ENCODE peak calls at places on chromosomes 6 and 20, in six cellular contexts. T is IMR-90, W is trophoblast cell, C is mesenchymal stem cell, L is H1, P is mesendoderm. M is an unnamed sample.

GRCh38 chr6:116876635-116877611 is at the start of gene RFX6:
- DNase-seq in W (peak; percentile 4), C (no peak), P (peak; percentile 19), L (peak; percentile 80), T (no peak), M (no peak)

GRCh38 chr6:659716-660581 is 3.0 kb upstream of the HUS1B start:
- DNase-seq in L (peak; percentile 63), T (no peak), W (no peak), C (no peak), P (peak; percentile 92), M (no peak)

GRCh38 chr20:32610897-32611218 is 25.7 kb upstream of the NOL4L start:
- DNase-seq in P (no peak), T (no peak), L (no peak), W (no peak), C (no peak), M (no peak)

GRCh38 chr6:22271044-22271443 is 25.8 kb downstream of the PRL start:
- DNase-seq in P (no peak), C (no peak), W (no peak), T (peak; percentile 23), L (no peak), M (no peak)

GRCh38 chr6:98836962-98837944 is 2.9 kb downstream of the POU3F2 start:
- DNase-seq in W (no peak), T (no peak), P (no peak), C (no peak), L (no peak), M (peak; percentile 23)

GRCh38 chr20:51029963-51030930 is 7.3 kb upstream of the KCNG1 start:
- DNase-seq in P (no peak), C (peak; percentile 32), L (no peak), T (no peak), W (no peak), M (no peak)

GRCh38 chr6:14216931-14217684 is 99.5 kb downstream of the CD83 start:
- DNase-seq in P (no peak), W (no peak), L (no peak), T (peak; percentile 98), C (no peak), M (no peak)

GRCh38 chr6:106860940-106861339 is 113.6 kb downstream of the CD24 start:
- DNase-seq in T (no peak), C (no peak), L (no peak), P (peak; percentile 37), W (no peak), M (no peak)

GRCh38 chr20:10502098-10502526 is 67.0 kb downstream of the SLX4IP start:
- DNase-seq in W (no peak), T (no peak), P (no peak), C (no peak), L (no peak), M (no peak)

GRCh38 chr20:61333484-61334108 is 81.5 kb downstream of the CDH4 start:
- DNase-seq in L (no peak), T (no peak), P (no peak), W (no peak), C (no peak), M (no peak)

GRCh38 chr6:37517411-37517812 is 17.7 kb upstream of the CCDC167 start:
- DNase-seq in P (no peak), T (no peak), C (no peak), W (no peak), L (no peak), M (no peak)

GRCh38 chr6:54244430-54244829 is 63.8 kb upstream of the TINAG start:
- DNase-seq in L (no peak), T (peak; percentile 24), C (peak; percentile 26), W (peak; percentile 52), P (peak; percentile 22), M (no peak)

GRCh38 chr6:5435449-5435848 is 174.1 kb downstream of the FARS2 start:
- DNase-seq in T (peak; percentile 86), L (no peak), C (peak; percentile 54), W (peak; percentile 3), P (no peak), M (no peak)

GRCh38 chr6:132974122-132974521 is 159.8 kb downstream of the RPS12 start:
- DNase-seq in P (no peak), W (no peak), T (no peak), L (no peak), C (no peak), M (no peak)

GRCh38 chr20:57579898-57580447 is 19.1 kb downstream of the PCK1 start:
- DNase-seq in C (no peak), P (no peak), T (no peak), L (no peak), W (peak; percentile 51), M (no peak)

GRCh38 chr6:2877057-2877882 is 25.8 kb downstream of the SERPINB9 start:
- DNase-seq in W (peak; percentile 66), C (peak; percentile 76), T (peak; percentile 57), L (no peak), P (peak; percentile 65), M (no peak)

GRCh38 chr20:44501448-44501847 is 20.4 kb downstream of the SERINC3 start:
- DNase-seq in W (peak; percentile 85), P (no peak), T (peak; percentile 91), C (peak; percentile 55), L (no peak), M (no peak)

GRCh38 chr6:51951924-51952323 is 135.5 kb downstream of the PKHD1 start:
- DNase-seq in P (no peak), W (no peak), T (no peak), C (no peak), L (no peak), M (no peak)

DNA sequence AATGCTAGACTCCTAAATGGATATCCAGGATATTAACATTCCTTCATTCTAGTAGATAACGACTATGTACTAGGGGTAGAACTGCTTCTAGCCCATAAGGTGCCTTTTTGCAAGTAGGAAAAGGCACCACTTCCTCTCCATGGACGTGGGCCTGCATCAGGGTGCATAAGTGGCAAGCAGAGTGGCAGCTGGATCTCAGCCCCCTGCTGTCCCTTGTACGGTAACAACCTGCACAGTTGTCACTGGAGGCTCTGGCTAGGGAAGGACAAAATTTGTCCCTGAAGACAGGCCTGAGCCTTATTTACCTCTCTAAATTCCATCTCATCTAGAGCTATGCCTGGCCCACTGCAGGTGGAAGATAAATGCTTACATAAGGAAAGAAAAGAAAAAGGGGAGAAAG is 42.5 kb upstream of the SAYSD1 start:
- DNase-seq in W (no peak), T (no peak), C (no peak), L (no peak), P (no peak), M (no peak)
- H3K9ac ChIP-seq in W (no peak overlapping the region), T (no peak overlapping the region), C (no peak overlapping the region), L (no peak overlapping the region), P (no peak overlapping the region), M (no peak overlapping the region)

DNA sequence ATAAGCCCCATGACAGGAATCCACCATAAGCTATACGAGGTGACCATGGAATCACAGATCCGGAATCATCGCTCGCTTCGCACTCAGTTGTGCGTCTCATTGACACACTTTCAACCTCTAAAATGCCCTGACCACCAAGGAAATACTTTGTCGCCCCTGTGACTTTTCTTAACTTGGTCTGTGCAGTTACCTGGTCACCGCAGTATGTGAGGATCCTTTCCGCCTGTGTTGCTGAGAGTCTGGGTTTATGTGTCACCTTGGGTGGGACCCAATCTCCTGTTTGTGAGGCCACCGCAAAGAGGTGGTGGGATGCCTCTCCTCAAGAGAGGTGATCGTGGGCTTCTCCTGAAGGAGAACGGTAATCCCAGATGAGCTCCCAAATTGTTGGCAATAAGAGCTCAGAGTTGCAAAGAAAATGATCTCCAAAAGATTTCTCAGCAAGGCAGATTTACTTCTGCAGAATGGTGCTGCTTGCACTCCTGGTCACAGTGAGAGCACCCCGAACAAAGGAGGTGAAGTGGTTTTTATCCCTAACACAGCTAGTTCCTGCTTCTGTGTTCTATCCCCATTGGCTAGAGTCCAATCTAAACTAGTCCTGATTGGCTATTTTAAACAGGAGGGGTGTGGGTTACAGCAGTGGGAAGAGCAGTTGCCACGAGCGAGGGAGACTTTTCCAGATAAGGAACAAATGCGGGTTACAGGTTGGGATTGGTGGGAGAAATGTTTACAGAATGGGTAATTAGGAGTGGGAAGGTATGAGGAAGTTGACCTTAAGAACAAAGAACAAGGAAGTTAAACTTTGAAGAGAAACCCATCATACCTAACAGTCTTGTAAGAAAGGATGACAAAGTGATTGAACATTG is 9.1 kb upstream of the ZNFX1 start:
- DNase-seq in L (no peak), T (peak; percentile 36), W (peak; percentile 63), C (peak; percentile 37), P (peak; percentile 84), M (no peak)
- H3K4me3 ChIP-seq in L (peak overlapping the region; percentile 10), T (no peak overlapping the region), W (no peak overlapping the region), C (peak overlapping the region; percentile 61), P (peak overlapping the region; percentile 7), M (no peak overlapping the region)

GRCh38 chr6:170233304-170234205 is 57.3 kb downstream of the DLL1 start:
- DNase-seq in C (no peak), P (no peak), L (no peak), T (no peak), W (no peak), M (no peak)

GRCh38 chr6:170230520-170231390 is 60.1 kb downstream of the DLL1 start:
- DNase-seq in W (no peak), C (no peak), T (no peak), P (no peak), L (no peak), M (no peak)

GRCh38 chr6:170231496-170232185 is 59.2 kb downstream of the DLL1 start:
- DNase-seq in W (no peak), L (no peak), P (peak; percentile 25), T (peak; percentile 6), C (no peak), M (no peak)

GRCh38 chr6:170234419-170234818 is 56.5 kb downstream of the DLL1 start:
- DNase-seq in L (no peak), C (no peak), P (no peak), W (no peak), T (no peak), M (peak; percentile 59)

DNA sequence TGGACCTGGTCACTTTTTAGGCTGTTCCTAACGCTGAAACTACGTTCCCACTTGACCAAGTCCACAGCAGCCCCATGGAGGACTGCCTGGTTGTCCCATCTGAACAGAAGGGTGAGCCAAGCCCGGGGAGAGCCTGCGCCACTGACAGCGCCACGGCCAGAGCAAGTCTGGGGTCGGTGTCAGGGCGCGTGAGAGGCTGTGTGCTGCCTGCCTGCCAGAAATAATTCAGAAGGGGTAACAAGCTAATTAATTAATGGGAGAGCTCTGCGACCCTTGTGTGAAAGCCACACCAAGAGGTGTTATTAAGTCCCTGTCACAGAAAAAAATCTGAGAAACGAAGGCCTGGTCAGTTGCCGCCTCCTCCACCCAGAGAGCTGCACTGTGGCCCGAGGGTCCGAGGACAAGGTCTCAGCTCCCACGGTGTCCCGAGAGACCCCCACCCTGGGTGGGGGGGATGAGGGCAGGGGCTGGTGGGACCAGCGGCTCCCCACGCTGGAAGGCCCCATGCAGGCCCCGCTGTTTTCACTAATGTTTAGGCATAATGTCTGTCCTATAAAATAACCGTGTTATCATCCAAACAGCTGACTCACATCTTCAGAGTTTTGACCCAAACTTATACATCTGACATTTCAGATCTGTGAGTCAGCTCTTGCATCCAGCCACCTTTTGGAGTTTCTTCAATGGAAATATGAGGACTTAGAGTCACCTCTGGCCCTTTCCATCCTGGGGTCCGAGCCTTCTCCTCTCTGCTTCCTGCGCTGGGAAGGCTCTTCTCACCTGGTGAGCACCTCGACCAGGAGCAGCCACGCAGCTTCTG is 58.5 kb downstream of the DLL1 start:
- DNase-seq in P (no peak), T (peak; percentile 62), L (no peak), W (peak; percentile 51), C (peak; percentile 3), M (no peak)
- H3K18ac ChIP-seq in P (no peak overlapping the region), T (peak overlapping the region; percentile 77), L (peak overlapping the region; percentile 78), W (peak overlapping the region; percentile 78), C (no peak overlapping the region), M (peak overlapping the region; percentile 97)

DNA sequence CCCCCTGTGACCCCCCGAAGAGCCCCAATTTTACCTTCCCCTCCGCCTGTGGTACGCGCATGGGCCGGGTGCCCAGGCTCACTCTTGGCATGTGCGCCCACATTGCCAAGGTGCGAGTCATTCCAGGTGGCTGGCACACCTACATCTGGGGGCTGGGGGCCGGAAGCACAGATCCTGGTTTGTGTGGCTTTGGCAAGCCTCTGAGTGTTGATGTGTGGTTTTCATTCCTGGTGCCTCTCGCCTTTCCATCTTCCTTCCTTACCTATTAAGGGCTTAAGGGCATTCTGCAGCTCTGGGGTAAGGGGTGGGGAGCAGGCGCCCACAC is 380 bp upstream of the RNF39 start:
- DNase-seq in L (no peak), P (no peak), C (no peak), T (no peak), W (no peak), M (no peak)
- H3K9ac ChIP-seq in L (no peak overlapping the region), P (no peak overlapping the region), C (no peak overlapping the region), T (no peak overlapping the region), W (no peak overlapping the region), M (no peak overlapping the region)